ENCODE peak calls at places on chromosomes 5 and 9, in five cellular contexts. D is A673; B is activated naive CD4-positive, alpha-beta T cell treated with anti-CD3 and anti-CD28 coated beads for 36 hours; U is stimulated activated CD8-positive, alpha-beta memory T cell treated with anti-CD3 and anti-CD28 coated beads, Interleukin-15, amount 100 ng/mL, for 24 hours; Z is mesothelial cell of epicardium. H is an unnamed sample.

GRCh38 chr9:123235448-123235847 is 32.9 kb downstream of the STRBP start:
- DNase-seq in D (no peak), B (no peak), U (no peak), Z (no peak), H (no peak)

GRCh38 chr5:994821-995220 is 13.8 kb upstream of the NKD2 start:
- DNase-seq in D (no peak), Z (no peak), B (no peak), U (no peak), H (peak; percentile 35)

GRCh38 chr5:147576646-147577535 is 67.0 kb upstream of the DPYSL3 start:
- DNase-seq in D (peak; percentile 58), B (peak; percentile 56), U (peak; percentile 8), Z (peak; percentile 40), H (peak; percentile 55)

GRCh38 chr9:21473236-21473635 is 8.9 kb downstream of the IFNE start:
- DNase-seq in Z (no peak), U (no peak), B (no peak), D (no peak), H (no peak)

GRCh38 chr5:2903451-2904395 is 152.2 kb upstream of the IRX2 start:
- DNase-seq in Z (no peak), D (no peak), B (no peak), U (no peak), H (no peak)

GRCh38 chr5:34053133-34053532 is 10.1 kb upstream of the C1QTNF3 start:
- DNase-seq in Z (no peak), B (no peak), U (no peak), D (peak; percentile 3), H (no peak)

GRCh38 chr9:38359689-38360385 is 32.7 kb upstream of the ALDH1B1 start:
- DNase-seq in D (no peak), B (no peak), U (no peak), Z (no peak), H (no peak)

GRCh38 chr9:70506159-70506558 is 91.7 kb upstream of the KLF9 start:
- DNase-seq in B (no peak), D (no peak), Z (no peak), U (no peak), H (no peak)

GRCh38 chr5:4513381-4513780 is 626.7 kb upstream of the ADAMTS16 start:
- DNase-seq in U (no peak), B (no peak), Z (no peak), D (no peak), H (no peak)

GRCh38 chr5:87195104-87195581 is 72.5 kb upstream of the RASA1 start:
- DNase-seq in U (no peak), B (peak; percentile 55), Z (no peak), D (peak; percentile 74), H (no peak)

GRCh38 chr9:83628540-83628939 is 5.6 kb downstream of the IDNK start:
- DNase-seq in D (no peak), U (no peak), B (peak; percentile 34), Z (no peak), H (no peak)

GRCh38 chr9:128946945-128947422 is 419 bp downstream of the DOLK start:
- DNase-seq in U (no peak), D (no peak), Z (no peak), B (peak; percentile 21), H (peak; percentile 50)

GRCh38 chr5:128596071-128596470 is 58.0 kb upstream of the FBN2 start:
- DNase-seq in D (peak; percentile 1), U (no peak), Z (no peak), B (no peak), H (no peak)

GRCh38 chr9:128805661-128806060 is 12.6 kb upstream of the ENDOG start:
- DNase-seq in Z (no peak), B (no peak), U (no peak), D (no peak), H (no peak)

GRCh38 chr5:143516249-143516648 is 112.8 kb upstream of the NR3C1 start:
- DNase-seq in D (no peak), U (no peak), Z (no peak), B (no peak), H (no peak)

GRCh38 chr9:107584186-107584585 is 94.6 kb upstream of the KLF4 start:
- DNase-seq in D (no peak), Z (no peak), U (no peak), B (no peak), H (no peak)

GRCh38 chr5:174229640-174230350 is 184.3 kb downstream of the NSG2 start:
- DNase-seq in Z (no peak), U (no peak), D (peak; percentile 4), B (no peak), H (no peak)

GRCh38 chr5:40733842-40734563 is 21.8 kb downstream of the TTC33 start:
- DNase-seq in D (no peak), B (no peak), Z (no peak), U (no peak), H (no peak)

GRCh38 chr5:33336911-33337620 is 103.7 kb upstream of the TARS1 start:
- DNase-seq in D (no peak), Z (no peak), B (no peak), U (no peak), H (no peak)

GRCh38 chr9:16002816-16003215 is 450.0 kb downstream of the CCDC171 start:
- DNase-seq in U (no peak), D (no peak), Z (no peak), B (no peak), H (no peak)

GRCh38 chr9:133772581-133772980 is 34.4 kb upstream of the SARDH start:
- DNase-seq in Z (peak; percentile 3), U (no peak), D (no peak), B (no peak), H (peak; percentile 17)

GRCh38 chr9:72443855-72444254 is 77.6 kb upstream of the TMC1 start:
- DNase-seq in U (no peak), B (peak; percentile 12), D (no peak), Z (no peak), H (no peak)

GRCh38 chr5:157258450-157258849 is 7.5 kb upstream of the CYFIP2 start:
- DNase-seq in Z (no peak), U (no peak), D (no peak), B (no peak), H (no peak)

GRCh38 chr5:175689147-175689991 is 31.5 kb downstream of the HRH2 start:
- DNase-seq in U (no peak), B (no peak), Z (no peak), D (no peak), H (no peak)

GRCh38 chr9:124784503-124784902 is 7.6 kb downstream of the OLFML2A start:
- DNase-seq in U (no peak), D (peak; percentile 76), B (no peak), Z (no peak), H (no peak)

GRCh38 chr5:95924720-95925119 is 36.9 kb downstream of the ELL2 start:
- DNase-seq in D (no peak), B (no peak), Z (no peak), U (no peak), H (peak; percentile 62)

GRCh38 chr5:88813244-88813643 is 69.7 kb downstream of the MEF2C start:
- DNase-seq in B (no peak), D (no peak), U (no peak), Z (no peak), H (no peak)

GRCh38 chr5:123681061-123681460 is 169.1 kb downstream of the CSNK1G3 start:
- DNase-seq in B (no peak), D (no peak), U (no peak), Z (no peak), H (no peak)

GRCh38 chr5:79697222-79698164 is 7.9 kb downstream of the CMYA5 start:
- DNase-seq in Z (no peak), U (no peak), B (no peak), D (no peak), H (no peak)

GRCh38 chr5:71600783-71601182 is 13.6 kb downstream of the MCCC2 start:
- DNase-seq in D (no peak), B (no peak), Z (no peak), U (no peak), H (no peak)

GRCh38 chr5:61866930-61867329 is 439.1 kb upstream of the KIF2A start:
- DNase-seq in U (no peak), Z (no peak), D (peak; percentile 22), B (no peak), H (no peak)

GRCh38 chr9:92603990-92604389 is 65.9 kb downstream of the IPPK start:
- DNase-seq in Z (no peak), B (no peak), D (no peak), U (no peak), H (no peak)

GRCh38 chr9:97594414-97594921 is 38.7 kb downstream of the TSTD2 start:
- DNase-seq in Z (no peak), U (no peak), B (no peak), D (no peak), H (peak; percentile 71)

GRCh38 chr9:126989847-126990821 is 75.6 kb downstream of the RALGPS1 start:
- DNase-seq in D (no peak), B (no peak), Z (no peak), U (no peak), H (no peak)

GRCh38 chr9:83247732-83248131 is 184.8 kb upstream of the RASEF start:
- DNase-seq in D (no peak), B (no peak), Z (no peak), U (no peak), H (no peak)

GRCh38 chr9:129697111-129697955 is 31.9 kb downstream of the PRRX2 start:
- DNase-seq in U (peak; percentile 24), Z (peak; percentile 45), B (peak; percentile 89), D (peak; percentile 72), H (no peak)

GRCh38 chr9:116115731-116116353 is 37.7 kb upstream of the PAPPA start:
- DNase-seq in B (no peak), Z (no peak), D (no peak), U (no peak), H (no peak)